ENCODE peak calls at places on chromosomes 6 and 20, in eight cellular contexts. A is left cardiac atrium, E is GM04504, D is NCI-H2171 treated with DMSO at 0.1 percent for 48 hours, S is BJ, T is OCI-LY7, Z is nephron progenitor cell, G is T-helper 1 cell. Q is an unnamed sample.

GRCh38 chr20:38840053-38840893 is 34.8 kb downstream of the PPP1R16B start:
- DNase-seq in G (no peak), A (peak), T (no peak), Z (no peak), S (no peak), D (no peak), E (no peak), Q (no peak)

GRCh38 chr6:147087641-147088040 is 116.6 kb upstream of the STXBP5 start:
- DNase-seq in T (no peak), E (no peak), D (no peak), G (no peak), A (no peak), Z (no peak), S (no peak), Q (no peak)

GRCh38 chr6:63245908-63246307 is 34.6 kb downstream of the FKBP1C start:
- DNase-seq in T (no peak), D (no peak), Z (peak), S (no peak), E (no peak), A (no peak), G (no peak), Q (no peak)

GRCh38 chr6:154569136-154569862 is 58.8 kb upstream of the CNKSR3 start:
- DNase-seq in S (no peak), A (no peak), G (no peak), Z (no peak), T (no peak), E (no peak), D (no peak), Q (no peak)

GRCh38 chr6:37025621-37026466 is 20.4 kb downstream of the FGD2 start:
- DNase-seq in S (no peak), E (no peak), D (no peak), Z (no peak), A (no peak), T (no peak), G (no peak), Q (no peak)

GRCh38 chr6:36029464-36029863 is 1.9 kb downstream of the MAPK14 start:
- DNase-seq in G (no peak), E (peak), Z (no peak), A (no peak), T (no peak), D (peak), S (peak), Q (no peak)

GRCh38 chr6:72746276-72746675 is 124.4 kb downstream of the KCNQ5 start:
- DNase-seq in Z (no peak), G (no peak), A (no peak), T (no peak), S (no peak), E (no peak), D (no peak), Q (no peak)

GRCh38 chr6:81690073-81690472 is 62.4 kb downstream of the TENT5A start:
- DNase-seq in T (no peak), G (no peak), E (no peak), D (no peak), S (no peak), A (no peak), Z (no peak), Q (no peak)

GRCh38 chr6:29792123-29793035 is 35.2 kb upstream of the HLA-G start:
- DNase-seq in Z (peak), E (no peak), G (peak), D (no peak), A (peak), S (no peak), T (no peak), Q (peak)

GRCh38 chr6:151388997-151389639 is 2.2 kb downstream of the ZBTB2 start:
- DNase-seq in T (no peak), A (no peak), E (no peak), D (peak), G (no peak), S (no peak), Z (no peak), Q (no peak)

GRCh38 chr20:23311932-23312331 is 38.7 kb upstream of the NXT1 start:
- DNase-seq in G (no peak), T (no peak), A (no peak), D (no peak), Z (no peak), E (no peak), S (no peak), Q (no peak)

GRCh38 chr6:152240983-152241766 is 396.0 kb downstream of the SYNE1 start:
- DNase-seq in S (no peak), G (no peak), T (no peak), E (no peak), A (no peak), Z (no peak), D (no peak), Q (no peak)

GRCh38 chr6:141925001-141925400 is 207.7 kb upstream of the GJE1 start:
- DNase-seq in Z (no peak), G (no peak), D (no peak), A (no peak), S (peak), T (no peak), E (no peak), Q (no peak)

GRCh38 chr20:59988141-59988540 is 29.9 kb downstream of the CDH26 start:
- DNase-seq in S (no peak), D (no peak), E (no peak), A (no peak), G (no peak), T (no peak), Z (no peak), Q (no peak)

GRCh38 chr6:75849329-75850025 is 100.4 kb downstream of the MYO6 start:
- DNase-seq in S (no peak), Z (no peak), A (no peak), E (no peak), T (no peak), G (no peak), D (no peak), Q (no peak)

GRCh38 chr6:100116409-100117194 is 122.6 kb upstream of the MCHR2 start:
- DNase-seq in E (peak), Z (peak), S (peak), D (peak), T (peak), G (no peak), A (no peak), Q (peak)

GRCh38 chr6:41599015-41599835 is 39.0 kb upstream of the MDFI start:
- DNase-seq in S (no peak), A (peak), T (no peak), G (no peak), E (no peak), Z (no peak), D (no peak), Q (no peak)

GRCh38 chr20:49983848-49984408 is 1.1 kb downstream of the SNAI1 start:
- DNase-seq in Z (no peak), G (no peak), S (no peak), A (no peak), D (no peak), E (no peak), T (no peak), Q (no peak)

GRCh38 chr6:15246217-15247211 is 645 bp downstream of the JARID2 start:
- DNase-seq in T (no peak), D (no peak), Z (no peak), G (no peak), S (no peak), E (no peak), A (no peak), Q (no peak)

GRCh38 chr6:160789263-160790027 is 87.4 kb downstream of the PLG start:
- DNase-seq in D (no peak), T (no peak), S (no peak), Z (no peak), G (no peak), E (no peak), A (no peak), Q (no peak)

GRCh38 chr6:35237466-35237865 is 22.1 kb upstream of the ZNF76 start:
- DNase-seq in G (no peak), A (no peak), S (no peak), T (no peak), E (no peak), Z (no peak), D (no peak), Q (no peak)

GRCh38 chr20:63007722-63008488 is 1.1 kb upstream of the BHLHE23 start:
- DNase-seq in Z (no peak), E (no peak), G (no peak), D (no peak), A (no peak), S (no peak), T (no peak), Q (no peak)

GRCh38 chr6:71404145-71404966 is 115.7 kb downstream of the OGFRL1 start:
- DNase-seq in G (no peak), T (no peak), D (no peak), E (no peak), Z (no peak), A (no peak), S (no peak), Q (no peak)

GRCh38 chr6:97215157-97215769 is 67.8 kb downstream of the MMS22L start:
- DNase-seq in G (no peak), T (peak), Z (peak), A (peak), S (peak), E (peak), D (no peak), Q (no peak)

GRCh38 chr6:146892613-146893401 is 294.0 kb downstream of the ADGB start:
- DNase-seq in S (peak), A (no peak), D (no peak), E (peak), G (no peak), T (no peak), Z (no peak), Q (no peak)

GRCh38 chr20:16279320-16279719 is 293.9 kb downstream of the KIF16B start:
- DNase-seq in T (no peak), S (no peak), A (no peak), E (no peak), Z (no peak), D (no peak), G (no peak), Q (no peak)

GRCh38 chr6:134178230-134179044 is 126.0 kb upstream of the SLC2A12 start:
- DNase-seq in S (peak), G (peak), D (no peak), T (peak), E (peak), Z (peak), A (peak), Q (peak)

GRCh38 chr6:148335582-148335981 is 7.1 kb upstream of the SASH1 start:
- DNase-seq in G (no peak), D (no peak), A (no peak), S (no peak), E (peak), Z (no peak), T (no peak), Q (no peak)

GRCh38 chr6:13421425-13422057 is 65.9 kb downstream of the GFOD1 start:
- DNase-seq in E (no peak), Z (no peak), D (peak), S (no peak), A (no peak), T (no peak), G (no peak), Q (no peak)

GRCh38 chr6:81613606-81614005 is 138.9 kb downstream of the TENT5A start:
- DNase-seq in G (no peak), T (no peak), A (no peak), Z (no peak), S (peak), E (peak), D (no peak), Q (no peak)

Q was measured in germinal center.